ENCODE peak calls at places on chromosome 17, in eight cellular contexts. Q, G, A, O, I, M, F and J are unnamed samples.
A peak's percentile ranks its signal among the peaks of the same experiment; 100 is the strongest.

GRCh38 chr17:81432873-81433451 is 37.7 kb downstream of the BAHCC1 start:
- DNase-seq in Q (no peak), G (no peak), A (peak; percentile 98), O (no peak), I (no peak), M (no peak), F (no peak), J (no peak)

GRCh38 chr17:29179232-29180036 is 764 bp downstream of the MYO18A start:
- DNase-seq in Q (no peak), G (peak; percentile 67), A (peak; percentile 79), O (no peak), I (no peak), M (no peak), F (peak; percentile 79), J (peak; percentile 72)

GRCh38 chr17:56222255-56222654 is 69.0 kb downstream of the ANKFN1 start:
- DNase-seq in Q (no peak), G (no peak), A (no peak), O (no peak), I (no peak), M (no peak), F (no peak), J (no peak)

GRCh38 chr17:82105417-82105881 is 7.4 kb upstream of the FASN start:
- DNase-seq in Q (no peak), G (no peak), A (no peak), O (no peak), I (no peak), M (no peak), F (peak; percentile 61), J (no peak)

GRCh38 chr17:64180674-64181073 is 50.7 kb upstream of the ERN1 start:
- DNase-seq in Q (no peak), G (no peak), A (no peak), O (no peak), I (no peak), M (no peak), F (no peak), J (no peak)

GRCh38 chr17:48624544-48625501 is 1.3 kb downstream of the HOXB9 start:
- DNase-seq in Q (no peak), G (no peak), A (no peak), O (no peak), I (no peak), M (peak; percentile 41), F (no peak), J (no peak)

GRCh38 chr17:44820631-44821196 is 9.4 kb downstream of the GJC1 start:
- DNase-seq in Q (no peak), G (no peak), A (no peak), O (no peak), I (no peak), M (no peak), F (no peak), J (peak; percentile 76)

GRCh38 chr17:2123467-2124251 is 68.8 kb downstream of the HIC1 start:
- DNase-seq in Q (no peak), G (no peak), A (no peak), O (no peak), I (no peak), M (no peak), F (peak; percentile 56), J (no peak)

GRCh38 chr17:36088559-36089376 is 1.2 kb downstream of the CCL3 start:
- DNase-seq in Q (no peak), G (no peak), A (no peak), O (no peak), I (no peak), M (no peak), F (no peak), J (no peak)

GRCh38 chr17:48162305-48162934 is 54.9 kb downstream of the SNX11 start:
- DNase-seq in Q (no peak), G (no peak), A (peak; percentile 32), O (no peak), I (no peak), M (no peak), F (no peak), J (no peak)

GRCh38 chr17:7644768-7645167 is 6.0 kb upstream of the ATP1B2 start:
- DNase-seq in Q (no peak), G (no peak), A (no peak), O (no peak), I (no peak), M (no peak), F (no peak), J (no peak)

GRCh38 chr17:28950017-28950751 is 1.1 kb downstream of the PHF12 start:
- DNase-seq in Q (no peak), G (peak; percentile 60), A (peak; percentile 55), O (no peak), I (no peak), M (peak; percentile 50), F (peak; percentile 86), J (peak; percentile 54)

GRCh38 chr17:48510761-48511604 is 19.8 kb downstream of the HOXB1 start:
- DNase-seq in Q (no peak), G (no peak), A (no peak), O (no peak), I (no peak), M (no peak), F (no peak), J (no peak)

GRCh38 chr17:78460176-78460675 is 81.8 kb downstream of the PGS1 start:
- DNase-seq in Q (no peak), G (no peak), A (no peak), O (no peak), I (no peak), M (no peak), F (no peak), J (no peak)

GRCh38 chr17:71872843-71873242 is 248.0 kb upstream of the SOX9 start:
- DNase-seq in Q (no peak), G (no peak), A (no peak), O (no peak), I (no peak), M (no peak), F (no peak), J (no peak)

GRCh38 chr17:49439673-49440571 is 25.2 kb upstream of the PHB1 start:
- DNase-seq in Q (no peak), G (no peak), A (no peak), O (no peak), I (no peak), M (no peak), F (no peak), J (no peak)

GRCh38 chr17:49548506-49549310 is 27.0 kb upstream of the NXPH3 start:
- DNase-seq in Q (no peak), G (no peak), A (peak; percentile 27), O (no peak), I (no peak), M (no peak), F (peak; percentile 82), J (peak; percentile 48)

GRCh38 chr17:38444151-38444550 is 15.9 kb downstream of the ARHGAP23 start:
- DNase-seq in Q (no peak), G (no peak), A (peak; percentile 53), O (no peak), I (peak; percentile 46), M (no peak), F (peak; percentile 89), J (peak; percentile 73)

GRCh38 chr17:38449364-38449763 is 21.1 kb downstream of the ARHGAP23 start:
- DNase-seq in Q (no peak), G (no peak), A (no peak), O (no peak), I (no peak), M (no peak), F (no peak), J (no peak)

GRCh38 chr17:38451030-38451839 is 23.0 kb downstream of the ARHGAP23 start:
- DNase-seq in Q (no peak), G (no peak), A (no peak), O (no peak), I (no peak), M (no peak), F (peak; percentile 78), J (peak; percentile 89)

GRCh38 chr17:38448208-38448776 is 20.0 kb downstream of the ARHGAP23 start:
- DNase-seq in Q (no peak), G (no peak), A (no peak), O (no peak), I (no peak), M (no peak), F (no peak), J (no peak)

DNA sequence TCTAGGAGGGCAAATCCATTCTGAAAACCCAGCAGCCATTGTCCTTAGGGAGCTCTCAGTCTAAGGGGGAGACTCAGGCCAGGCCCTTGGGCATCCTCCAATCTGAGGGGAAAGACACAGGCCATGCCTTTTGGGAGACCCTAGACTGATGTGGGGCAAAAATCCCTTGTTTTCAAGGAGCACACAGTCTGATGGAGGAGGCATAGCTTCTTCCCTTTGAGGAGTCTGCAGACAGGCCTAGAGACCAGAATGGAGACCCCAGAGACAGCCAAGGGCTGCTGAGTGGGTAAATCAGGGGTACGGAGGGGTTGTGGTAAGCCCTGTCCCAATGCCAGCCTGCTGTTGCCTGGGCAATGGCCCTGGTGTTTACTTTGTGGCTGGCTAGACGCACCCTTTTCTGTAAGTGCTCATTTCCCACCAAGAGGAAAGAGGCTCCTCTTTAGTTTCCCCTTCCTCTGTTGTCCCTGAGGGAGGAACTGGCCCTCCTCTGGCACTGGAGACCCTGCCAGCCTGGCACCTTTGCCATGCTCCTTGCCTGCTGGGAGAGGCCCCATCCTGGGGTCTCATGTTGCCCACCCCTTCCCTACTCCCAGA is 19.3 kb downstream of the ARHGAP23 start:
- DNase-seq in Q (no peak), G (no peak), A (no peak), O (no peak), I (no peak), M (no peak), F (no peak), J (no peak)
- H3K4me1 ChIP-seq in Q (peaks cover 65% of the 10 kb centered on the region), G (peaks cover 37% of the 10 kb centered on the region), A (peaks cover 6% of the 10 kb centered on the region), O (peaks cover 59% of the 10 kb centered on the region), I (peaks cover 33% of the 10 kb centered on the region), M (peaks cover 4% of the 10 kb centered on the region), F (peaks cover 23% of the 10 kb centered on the region), J (peaks cover 7% of the 10 kb centered on the region)

GRCh38 chr17:62671553-62671952 is 44.1 kb downstream of the MRC2 start:
- DNase-seq in Q (no peak), G (no peak), A (no peak), O (no peak), I (no peak), M (no peak), F (no peak), J (no peak)
- H3K4me3 ChIP-seq in Q (no peak overlapping the region), G (no peak overlapping the region), A (no peak overlapping the region), O (no peak overlapping the region), I (no peak overlapping the region), M (no peak overlapping the region), F (no peak overlapping the region), J (no peak overlapping the region)

GRCh38 chr17:77145209-77145608 is 4.4 kb downstream of the SEC14L1 start:
- DNase-seq in Q (no peak), G (no peak), A (no peak), O (no peak), I (no peak), M (no peak), F (no peak), J (no peak)
- H3K27ac ChIP-seq in Q (peak overlapping the region; percentile 53), G (no peak overlapping the region), A (peak overlapping the region; percentile 88), O (peak overlapping the region; percentile 88), I (peak overlapping the region; percentile 56), M (no peak overlapping the region), F (peak overlapping the region; percentile 94), J (peak overlapping the region; percentile 87)

DNA sequence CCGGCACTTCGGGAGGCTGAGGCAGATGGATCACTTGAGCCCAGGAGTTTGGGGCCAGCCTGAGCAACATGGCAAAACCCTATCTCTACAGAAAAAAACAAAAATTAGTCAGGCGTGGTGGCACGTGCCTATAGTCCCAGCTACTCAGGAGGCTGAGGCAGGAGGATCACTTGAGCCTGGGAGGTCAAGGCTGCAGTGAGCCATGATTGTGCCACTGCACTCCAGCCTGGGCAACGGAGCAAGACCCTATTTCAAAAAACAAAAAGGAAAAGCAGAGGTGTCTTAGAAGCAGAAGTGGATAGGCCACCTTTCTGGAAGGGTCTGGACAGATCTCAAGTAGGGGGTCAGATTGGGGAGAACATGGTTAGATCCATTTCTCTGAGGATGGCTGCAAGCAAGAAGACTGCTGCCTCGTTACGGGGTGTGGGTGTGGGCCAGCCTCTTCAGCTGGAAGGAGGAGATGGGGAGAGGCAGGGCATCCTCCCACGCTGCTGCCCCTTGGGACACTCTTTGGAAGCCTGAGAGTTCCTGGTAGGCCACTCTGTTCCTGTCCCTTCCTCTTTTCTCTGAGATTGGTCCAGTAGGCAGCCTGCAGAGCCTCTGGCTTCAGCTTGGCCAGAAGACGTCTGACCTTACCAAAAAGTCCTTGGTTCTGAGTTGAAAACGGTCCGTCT is 208.0 kb downstream of the MSI2 start:
- DNase-seq in Q (no peak), G (no peak), A (no peak), O (no peak), I (no peak), M (no peak), F (peak; percentile 87), J (no peak)
- H3K4me1 ChIP-seq in Q (peaks cover 22% of the 10 kb centered on the region), G (peaks cover 28% of the 10 kb centered on the region), A (peaks cover 14% of the 10 kb centered on the region), O (no peaks in the 10 kb centered on the region), I (no peaks in the 10 kb centered on the region), M (peaks cover 2% of the 10 kb centered on the region), F (peaks cover 18% of the 10 kb centered on the region), J (peaks cover 21% of the 10 kb centered on the region)